ENCODE peak calls at places on chromosomes 7 and 10, in six cellular contexts. L, S, G, Z, C and I are unnamed samples. For H3K4me1 and H3K9me3, the result is how much of the 10 kb centered on the place peaks cover.

GRCh38 chr10:21161090-21161625 is 264.0 kb upstream of the NEBL start:
- DNase-seq in L (no peak), S (no peak), G (no peak), Z (no peak), C (no peak), I (no peak)

GRCh38 chr7:38374507-38374906 is 101.1 kb upstream of the TARP start:
- DNase-seq in L (peak), S (peak), G (no peak), Z (no peak), C (peak), I (peak)

GRCh38 chr7:35286422-35286821 is 32.5 kb upstream of the TBX20 start:
- DNase-seq in L (no peak), S (peak), G (no peak), Z (no peak), C (no peak), I (no peak)

GRCh38 chr10:13758302-13758701 is 171.5 kb downstream of the PRPF18 start:
- DNase-seq in L (no peak), S (no peak), G (no peak), Z (no peak), C (no peak), I (no peak)

GRCh38 chr10:96670786-96671185 is 49.5 kb downstream of the PIK3AP1 start:
- DNase-seq in L (peak), S (no peak), G (no peak), Z (no peak), C (no peak), I (no peak)

GRCh38 chr7:77427996-77428603 is 12.0 kb upstream of the GSAP start:
- DNase-seq in L (no peak), S (no peak), G (no peak), Z (no peak), C (peak), I (no peak)

GRCh38 chr7:103063895-103064294 is 10.7 kb downstream of the FBXL13 start:
- DNase-seq in L (no peak), S (no peak), G (no peak), Z (no peak), C (no peak), I (no peak)

GRCh38 chr7:19899517-19899916 is 126.1 kb upstream of the TMEM196 start:
- DNase-seq in L (no peak), S (no peak), G (no peak), Z (no peak), C (peak), I (no peak)

GRCh38 chr10:31619410-31620095 is 300.5 kb downstream of the ZEB1 start:
- DNase-seq in L (no peak), S (no peak), G (no peak), Z (no peak), C (no peak), I (no peak)

GRCh38 chr10:62689712-62690111 is 114.8 kb upstream of the ADO start:
- DNase-seq in L (peak), S (no peak), G (no peak), Z (no peak), C (no peak), I (peak)

GRCh38 chr10:47244560-47245500 is 55.2 kb upstream of the GDF10 start:
- DNase-seq in L (no peak), S (no peak), G (no peak), Z (no peak), C (no peak), I (no peak)

GRCh38 chr10:132058793-132059759 is 6.7 kb upstream of the JAKMIP3 start:
- DNase-seq in L (no peak), S (no peak), G (peak), Z (no peak), C (no peak), I (no peak)

GRCh38 chr10:123926401-123927264 is 35.0 kb upstream of the CPXM2 start:
- DNase-seq in L (peak), S (no peak), G (no peak), Z (no peak), C (no peak), I (no peak)

GRCh38 chr10:110151467-110151866 is 55.9 kb upstream of the MXI1 start:
- DNase-seq in L (no peak), S (peak), G (no peak), Z (peak), C (peak), I (no peak)

GRCh38 chr10:42973870-42974692 is 102.8 kb upstream of the RET start:
- DNase-seq in L (no peak), S (peak), G (peak), Z (peak), C (no peak), I (no peak)

GRCh38 chr10:49313501-49314070 is 14.6 kb downstream of the C10orf71 start:
- DNase-seq in L (no peak), S (peak), G (no peak), Z (no peak), C (no peak), I (no peak)

GRCh38 chr10:112213836-112214235 is 30.3 kb upstream of the GPAM start:
- DNase-seq in L (no peak), S (peak), G (no peak), Z (no peak), C (no peak), I (no peak)

DNA sequence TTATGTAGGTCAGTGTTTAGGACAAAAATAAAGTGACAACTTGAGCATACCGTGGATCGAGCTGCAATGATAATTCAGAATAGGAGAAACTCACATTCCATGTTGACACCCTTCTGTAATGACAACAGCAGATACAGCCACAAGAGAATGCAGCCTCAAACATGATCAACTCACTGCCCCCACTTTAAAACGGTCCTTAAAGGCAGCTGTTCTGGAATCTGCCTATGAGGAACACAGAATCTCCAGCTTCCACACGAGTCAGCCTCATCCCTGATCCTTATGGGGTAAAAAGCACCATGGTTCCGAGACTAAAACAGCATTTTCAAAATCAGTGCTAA is 32.5 kb upstream of the DAGLB start:
- DNase-seq in L (no peak), S (no peak), G (no peak), Z (no peak), C (no peak), I (no peak)
- H3K4me1 ChIP-seq in L (half or more), S (under half), G (half or more), Z (half or more), C (half or more), I (half or more)

GRCh38 chr10:120431356-120431755 is 25.7 kb upstream of the PLPP4 start:
- DNase-seq in L (no peak), S (no peak), G (no peak), Z (no peak), C (no peak), I (no peak)
- H3K4me3 ChIP-seq in L (no peak), S (no peak), G (no peak), Z (no peak), C (no peak), I (no peak)

DNA sequence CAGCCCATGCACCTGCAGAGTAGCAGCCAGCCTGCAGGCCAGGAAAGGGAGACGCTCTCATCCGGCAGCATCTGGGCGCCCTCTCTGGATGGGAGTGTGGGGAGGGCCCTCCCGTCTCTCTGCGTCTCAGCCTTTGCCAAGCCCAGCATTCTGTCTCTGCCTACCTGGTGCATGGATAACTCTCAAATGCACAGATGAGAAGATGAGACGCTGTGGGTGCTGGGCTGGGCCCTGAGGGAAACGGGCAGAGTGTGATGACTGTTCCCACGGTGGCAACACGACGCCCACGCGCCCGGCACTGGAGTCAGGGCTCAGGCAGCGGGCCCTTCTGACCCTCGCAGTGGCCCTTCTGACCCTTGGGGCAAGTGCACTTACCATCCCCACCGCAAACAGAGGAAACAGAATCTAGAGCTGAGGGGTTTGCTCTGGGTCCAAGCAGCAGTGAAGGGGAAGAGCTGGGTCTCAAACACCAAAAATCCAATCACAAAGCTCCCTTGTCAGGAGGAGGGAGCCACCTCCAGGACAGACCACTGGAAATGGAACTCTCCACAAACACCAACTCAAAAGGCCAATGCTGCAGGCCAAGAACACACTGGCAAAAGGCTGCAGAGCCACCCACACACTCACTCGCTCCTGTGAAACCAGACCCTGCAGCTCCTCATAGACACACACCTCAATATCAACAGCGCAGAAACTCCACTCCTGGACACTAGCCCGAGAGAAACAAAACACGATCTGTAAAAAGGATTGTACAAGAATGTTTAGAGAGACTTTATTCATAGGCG is 213.7 kb downstream of the PTPRN2 start:
- DNase-seq in L (no peak), S (no peak), G (no peak), Z (no peak), C (no peak), I (no peak)
- H3K9me3 ChIP-seq in L (under half), S (under half), G (under half), Z (under half), C (under half), I (under half)

DNA sequence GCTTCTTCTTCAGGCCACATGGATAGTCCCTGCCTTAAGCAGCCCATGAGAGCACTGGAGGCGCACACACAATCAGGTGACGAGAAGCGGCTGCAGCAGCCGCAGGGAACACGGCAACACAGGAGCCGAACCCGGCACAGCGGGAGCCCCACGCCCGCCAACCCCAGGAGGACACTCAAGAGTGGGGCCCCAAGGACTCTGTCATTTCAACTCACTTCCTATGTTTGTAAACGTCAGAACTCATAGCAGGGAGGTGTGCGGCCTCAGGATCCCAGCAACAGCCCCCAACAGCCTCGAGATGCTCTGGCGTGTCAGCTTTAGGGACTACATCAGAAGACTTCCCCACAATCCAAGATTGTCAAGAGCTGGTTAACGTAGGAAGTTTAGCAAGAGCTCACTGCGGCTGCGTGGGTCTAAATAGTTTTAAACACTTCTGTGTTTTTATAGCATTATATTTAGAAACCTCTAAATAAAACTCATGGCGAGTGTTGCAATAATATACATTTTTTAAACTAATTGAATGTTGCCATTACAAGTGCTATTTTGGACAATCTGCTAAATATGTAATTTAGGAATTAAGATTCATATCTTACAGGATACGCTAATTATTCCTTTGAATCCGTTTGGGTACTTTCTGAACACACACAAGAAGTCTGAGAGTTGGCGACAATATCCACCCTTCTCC is 123.4 kb downstream of the MAD1L1 start:
- DNase-seq in L (peak), S (no peak), G (no peak), Z (no peak), C (no peak), I (no peak)
- H3K4me1 ChIP-seq in L (under half), S (under half), G (half or more), Z (under half), C (under half), I (under half)

DNA sequence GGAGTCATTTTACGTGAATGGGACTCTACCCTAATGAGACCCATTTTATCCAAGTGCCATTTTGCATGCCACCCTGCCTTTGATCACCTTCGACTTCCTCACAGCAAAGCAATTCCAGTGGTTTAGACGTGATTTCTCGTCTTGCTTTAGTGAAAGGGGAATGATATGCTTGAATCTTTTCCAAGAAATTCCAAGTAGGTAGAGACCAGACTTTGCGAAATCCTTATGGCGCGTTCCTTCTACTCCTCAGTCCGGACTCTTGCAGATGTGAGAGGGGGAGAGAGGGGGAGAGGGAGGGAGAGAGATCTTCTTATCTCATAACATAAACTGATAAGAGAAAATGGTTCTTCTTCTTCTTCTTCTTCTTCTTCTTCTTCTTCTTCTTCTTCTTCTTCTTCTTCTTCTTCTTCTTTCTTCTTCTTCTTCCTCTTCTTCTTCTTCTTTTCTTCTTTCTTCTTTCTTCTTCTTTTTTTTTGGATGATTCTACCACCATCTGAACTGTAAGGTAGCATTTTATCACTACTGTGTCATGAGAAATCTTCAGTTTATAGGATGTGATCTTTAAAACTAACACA is 878 bp downstream of the SPAG6 start:
- DNase-seq in L (no peak), S (no peak), G (no peak), Z (no peak), C (no peak), I (no peak)
- H3K4me3 ChIP-seq in L (no peak), S (no peak), G (no peak), Z (no peak), C (no peak), I (no peak)

DNA sequence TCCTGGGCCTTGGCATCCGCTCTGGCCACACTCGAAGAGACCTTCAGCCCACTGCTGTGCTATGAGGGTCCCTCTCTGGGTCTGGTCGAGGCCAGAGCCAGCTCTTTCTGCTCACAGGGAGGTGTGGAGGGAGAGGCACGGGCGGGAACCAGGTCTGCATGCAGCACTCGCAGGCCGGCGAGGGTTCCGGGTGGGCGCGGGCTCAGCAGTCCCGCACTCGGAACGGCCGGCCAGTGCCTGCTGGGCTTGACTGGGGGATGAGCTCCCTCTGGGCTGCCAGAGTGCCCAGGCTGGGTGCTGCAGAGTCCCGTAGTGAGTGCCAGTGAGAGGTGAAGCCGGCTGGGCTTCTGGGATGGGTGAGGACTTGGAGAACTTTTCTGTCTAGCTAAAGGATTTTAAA is 882.7 kb downstream of the XPNPEP1 start:
- DNase-seq in L (no peak), S (no peak), G (no peak), Z (no peak), C (no peak), I (no peak)
- H3K9me3 ChIP-seq in L (under half), S (under half), G (under half), Z (under half), C (under half), I (under half)

DNA sequence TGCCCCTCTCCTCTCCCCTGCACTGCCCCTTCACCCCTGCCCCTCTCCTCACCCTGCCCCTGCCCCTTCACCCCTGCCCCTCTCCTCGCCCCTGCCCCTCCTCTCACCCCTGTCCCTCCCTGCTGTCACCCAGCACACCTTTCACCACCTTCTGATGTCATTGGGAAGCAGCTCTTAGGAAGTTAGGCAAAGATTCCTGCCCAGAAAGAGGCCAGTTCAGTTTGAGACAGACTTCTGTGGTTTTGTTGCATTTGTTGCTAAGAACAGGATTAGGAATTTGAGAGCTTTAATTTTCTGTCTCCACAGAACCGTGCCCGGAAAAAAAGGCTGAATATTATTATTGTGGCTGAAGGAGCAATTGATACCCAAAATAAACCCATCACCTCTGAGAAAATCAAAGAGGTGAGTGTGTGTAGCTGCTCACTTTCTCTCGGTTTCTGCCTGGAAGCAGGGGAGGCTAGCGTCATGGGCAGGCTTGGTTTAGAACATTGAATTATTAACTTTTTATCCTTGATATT is 39.6 kb downstream of the PFKP start:
- DNase-seq in L (no peak), S (no peak), G (no peak), Z (no peak), C (no peak), I (no peak)
- H3K4me1 ChIP-seq in L (under half), S (under half), G (under half), Z (under half), C (under half), I (under half)

GRCh38 chr10:71396084-71396713 is 521 bp upstream of the CDH23 start:
- DNase-seq in L (no peak), S (peak), G (peak), Z (no peak), C (peak), I (peak)

GRCh38 chr10:71395621-71396020 is 1.1 kb upstream of the CDH23 start:
- DNase-seq in L (no peak), S (no peak), G (no peak), Z (no peak), C (no peak), I (no peak)

GRCh38 chr10:71398991-71399375 is 2.3 kb downstream of the CDH23 start:
- DNase-seq in L (no peak), S (no peak), G (no peak), Z (no peak), C (no peak), I (no peak)

GRCh38 chr10:71396714-71397339 is at the start of gene CDH23:
- DNase-seq in L (no peak), S (peak), G (peak), Z (no peak), C (no peak), I (no peak)

GRCh38 chr10:71397340-71398212 is 856 bp downstream of the CDH23 start:
- DNase-seq in L (no peak), S (peak), G (peak), Z (no peak), C (no peak), I (no peak)
- H3K4me3 ChIP-seq in L (no peak), S (peak), G (peak), Z (peak), C (no peak), I (no peak)

GRCh38 chr10:73096041-73096451 is 620 bp downstream of the P4HA1 start:
- DNase-seq in L (peak), S (peak), G (peak), Z (peak), C (peak), I (peak)

GRCh38 chr10:73096452-73097304 is at the start of gene P4HA1:
- DNase-seq in L (peak), S (peak), G (peak), Z (peak), C (peak), I (peak)

GRCh38 chr10:73094249-73094850 is 2.3 kb downstream of the P4HA1 start:
- DNase-seq in L (peak), S (no peak), G (no peak), Z (no peak), C (no peak), I (no peak)

GRCh38 chr10:73095479-73096021 is 1.1 kb downstream of the P4HA1 start:
- DNase-seq in L (peak), S (peak), G (no peak), Z (peak), C (peak), I (peak)

GRCh38 chr10:73094986-73095478 is 1.6 kb downstream of the P4HA1 start:
- DNase-seq in L (no peak), S (no peak), G (no peak), Z (no peak), C (no peak), I (no peak)
- H3K9me3 ChIP-seq in L (under half), S (under half), G (under half), Z (under half), C (under half), I (under half)